ENCODE peak calls at places on chromosomes 12 and 14, in five cellular contexts. Q, B, M, S and N are unnamed samples.
A peak's percentile ranks its signal among the peaks of the same experiment; 100 is the strongest.

GRCh38 chr12:58915634-58916033 is 4.7 kb downstream of the LRIG3 start:
- DNase-seq in B (no peak), M (no peak), Q (no peak), S (no peak), N (no peak)

GRCh38 chr14:21300892-21301291 is 21.0 kb downstream of the RPGRIP1 start:
- DNase-seq in S (no peak), M (no peak), Q (peak; percentile 83), B (peak; percentile 19), N (no peak)

GRCh38 chr14:57933363-57933762 is 67.5 kb upstream of the SLC35F4 start:
- DNase-seq in S (no peak), M (no peak), Q (no peak), B (no peak), N (no peak)

GRCh38 chr12:79373896-79374499 is 316.8 kb downstream of the PAWR start:
- DNase-seq in M (peak; percentile 20), S (no peak), Q (peak; percentile 74), B (no peak), N (peak; percentile 9)

GRCh38 chr12:47745485-47746041 is 13.1 kb downstream of the RAPGEF3 start:
- DNase-seq in Q (no peak), S (no peak), M (no peak), B (no peak), N (no peak)

GRCh38 chr14:68144051-68144681 is 324.6 kb downstream of the RAD51B start:
- DNase-seq in M (no peak), B (no peak), S (no peak), Q (no peak), N (peak; percentile 44)

GRCh38 chr14:102235275-102235897 is 69.6 kb downstream of the MOK start:
- DNase-seq in Q (peak; percentile 87), B (peak; percentile 53), M (peak; percentile 86), S (no peak), N (peak; percentile 70)

GRCh38 chr12:20445693-20446092 is 77.4 kb downstream of the PDE3A start:
- DNase-seq in Q (no peak), S (no peak), B (no peak), M (no peak), N (no peak)

GRCh38 chr12:88591343-88591742 is 11.1 kb upstream of the KITLG start:
- DNase-seq in S (no peak), M (no peak), Q (no peak), B (no peak), N (no peak)

GRCh38 chr14:57486767-57487379 is 6.8 kb downstream of the CCDC198 start:
- DNase-seq in S (no peak), M (peak; percentile 20), B (no peak), Q (peak; percentile 25), N (peak; percentile 41)

GRCh38 chr14:102927346-102927877 is 4.9 kb downstream of the AMN start:
- DNase-seq in M (no peak), Q (no peak), S (no peak), B (no peak), N (no peak)

GRCh38 chr12:123024819-123025391 is 44.4 kb downstream of the ARL6IP4 start:
- DNase-seq in Q (no peak), M (no peak), S (no peak), B (no peak), N (no peak)

GRCh38 chr14:77663289-77663688 is 44.5 kb downstream of the ALKBH1 start:
- DNase-seq in M (no peak), S (no peak), B (no peak), Q (no peak), N (no peak)

GRCh38 chr12:102694913-102695312 is 214.6 kb upstream of the IGF1 start:
- DNase-seq in S (no peak), M (no peak), Q (no peak), B (no peak), N (no peak)

GRCh38 chr12:52612431-52613290 is 5.7 kb downstream of the KRT73 start:
- DNase-seq in B (no peak), S (no peak), M (no peak), Q (no peak), N (no peak)

GRCh38 chr14:73245401-73246325 is 8.4 kb downstream of the PAPLN start:
- DNase-seq in B (no peak), M (peak; percentile 76), Q (peak; percentile 16), S (no peak), N (no peak)

GRCh38 chr12:52213541-52214420 is 19.3 kb upstream of the KRT7 start:
- DNase-seq in M (peak; percentile 71), B (peak; percentile 85), Q (peak; percentile 82), S (no peak), N (peak; percentile 57)

GRCh38 chr14:103488071-103488470 is 34.6 kb downstream of the CKB start:
- DNase-seq in B (no peak), Q (no peak), M (no peak), S (no peak), N (no peak)

GRCh38 chr14:75492832-75493579 is 29.3 kb upstream of the BATF start:
- DNase-seq in B (no peak), S (no peak), M (no peak), Q (no peak), N (no peak)

GRCh38 chr14:96905825-96906224 is 108.6 kb downstream of the VRK1 start:
- DNase-seq in B (no peak), M (no peak), Q (no peak), S (no peak), N (no peak)

GRCh38 chr14:104678901-104679705 is 10.3 kb upstream of the INF2 start:
- DNase-seq in M (no peak), Q (no peak), S (no peak), B (no peak), N (no peak)

GRCh38 chr14:104681689-104682074 is 7.7 kb upstream of the INF2 start:
- DNase-seq in M (no peak), B (peak; percentile 82), S (no peak), Q (peak; percentile 85), N (peak; percentile 46)

GRCh38 chr14:104682107-104682593 is 7.3 kb upstream of the INF2 start:
- DNase-seq in Q (peak; percentile 81), B (peak; percentile 85), S (no peak), M (no peak), N (no peak)

GRCh38 chr14:104680056-104680805 is 9.2 kb upstream of the INF2 start:
- DNase-seq in S (no peak), B (no peak), M (peak; percentile 36), Q (no peak), N (no peak)

DNA sequence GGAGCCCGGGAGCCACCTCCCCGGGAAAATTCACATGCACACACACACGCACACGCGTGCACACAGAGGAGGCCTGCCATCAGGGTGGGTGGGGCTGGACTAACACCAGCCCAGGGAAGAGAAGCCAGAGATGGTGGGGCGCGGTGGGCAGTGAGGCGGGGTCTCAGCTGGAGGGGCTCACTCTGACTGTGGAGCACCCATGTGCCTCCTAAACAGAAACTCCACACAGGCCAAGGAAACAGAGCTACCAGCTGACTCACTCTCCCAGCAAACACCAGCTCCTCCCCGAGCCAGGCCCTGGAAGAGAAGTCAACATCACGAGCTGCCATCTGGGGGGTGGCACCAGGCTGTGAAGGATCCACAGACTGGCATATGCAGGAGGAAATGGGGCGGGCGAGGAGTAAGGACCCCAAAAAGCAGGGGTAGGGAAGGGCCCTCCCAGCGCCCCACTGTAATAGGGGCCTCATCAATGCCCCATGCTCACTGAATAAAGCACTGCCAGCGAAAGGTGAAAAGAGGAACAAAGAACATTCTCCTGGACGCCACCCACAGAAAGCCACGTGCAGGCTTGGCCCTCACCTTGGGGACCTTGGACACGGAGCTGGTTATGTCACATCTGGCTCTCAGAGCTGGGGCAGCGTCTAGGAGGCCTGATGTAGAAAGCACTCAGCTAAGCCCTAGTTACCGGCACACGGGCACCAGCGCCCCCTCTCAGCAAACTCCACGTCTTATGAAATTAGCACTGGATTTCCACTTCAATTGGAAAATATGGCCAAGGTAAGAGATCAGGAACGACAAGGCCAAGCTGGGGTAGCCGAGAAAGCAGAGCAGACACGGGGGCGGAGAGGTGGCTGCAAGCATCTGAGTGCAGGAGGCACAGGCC is 8.4 kb upstream of the INF2 start:
- DNase-seq in Q (no peak), S (no peak), M (no peak), B (no peak), N (peak; percentile 73)
- TF ChIP-seq TAF1 in Q (no peak), S (no peak), M (no peak), B (no peak), N (peak; percentile 8)

GRCh38 chr14:24070285-24071143 is 848 bp upstream of the CPNE6 start:
- DNase-seq in B (no peak), M (no peak), S (no peak), Q (no peak), N (no peak)
- H2AFZ ChIP-seq in B (no peak overlapping the region), M (no peak overlapping the region), S (no peak overlapping the region), Q (no peak overlapping the region), N (no peak overlapping the region)

GRCh38 chr12:65860584-65860983 is 36.3 kb downstream of the HMGA2 start:
- DNase-seq in Q (no peak), S (no peak), B (no peak), M (no peak), N (no peak)

GRCh38 chr12:65858831-65859230 is 34.5 kb downstream of the HMGA2 start:
- DNase-seq in B (no peak), M (no peak), S (no peak), Q (no peak), N (no peak)

GRCh38 chr12:65856521-65856920 is 32.2 kb downstream of the HMGA2 start:
- DNase-seq in S (no peak), M (no peak), Q (no peak), B (no peak), N (no peak)

GRCh38 chr12:65857875-65858274 is 33.6 kb downstream of the HMGA2 start:
- DNase-seq in Q (no peak), M (no peak), S (no peak), B (no peak), N (no peak)

DNA sequence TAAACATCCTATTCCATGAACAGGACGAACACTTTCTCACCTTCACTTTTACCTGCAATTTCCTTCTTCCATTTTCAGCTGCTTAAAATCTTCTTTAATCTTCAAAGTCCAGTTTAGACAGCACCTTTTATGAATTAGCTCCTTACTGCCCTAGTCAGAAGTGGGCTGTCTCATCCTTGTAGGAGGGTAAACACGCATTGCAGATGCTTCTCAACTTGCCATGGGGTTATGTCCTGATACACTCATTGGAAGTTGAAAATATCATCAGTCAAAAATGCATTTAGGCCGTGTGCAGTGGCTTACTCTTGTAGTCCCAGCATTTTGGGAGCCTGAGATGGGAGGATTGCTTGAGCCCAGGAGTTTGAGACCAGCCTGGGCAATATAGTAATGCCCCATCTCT is 35.2 kb downstream of the HMGA2 start:
- DNase-seq in B (no peak), Q (no peak), S (no peak), M (no peak), N (no peak)
- H3K27ac ChIP-seq in B (no peak overlapping the region), Q (no peak overlapping the region), S (no peak overlapping the region), M (no peak overlapping the region), N (no peak overlapping the region)

GRCh38 chr12:75390156-75390898 is 562 bp upstream of the GLIPR1L2 start:
- DNase-seq in B (no peak), M (no peak), S (no peak), Q (no peak), N (no peak)

GRCh38 chr12:75390899-75391538 is at the start of gene GLIPR1L2:
- DNase-seq in B (peak; percentile 98), Q (peak; percentile 87), S (peak; percentile 86), M (peak; percentile 80), N (peak; percentile 10)

GRCh38 chr12:75389706-75390105 is 1.2 kb upstream of the GLIPR1L2 start:
- DNase-seq in B (no peak), M (no peak), S (no peak), Q (no peak), N (no peak)

DNA sequence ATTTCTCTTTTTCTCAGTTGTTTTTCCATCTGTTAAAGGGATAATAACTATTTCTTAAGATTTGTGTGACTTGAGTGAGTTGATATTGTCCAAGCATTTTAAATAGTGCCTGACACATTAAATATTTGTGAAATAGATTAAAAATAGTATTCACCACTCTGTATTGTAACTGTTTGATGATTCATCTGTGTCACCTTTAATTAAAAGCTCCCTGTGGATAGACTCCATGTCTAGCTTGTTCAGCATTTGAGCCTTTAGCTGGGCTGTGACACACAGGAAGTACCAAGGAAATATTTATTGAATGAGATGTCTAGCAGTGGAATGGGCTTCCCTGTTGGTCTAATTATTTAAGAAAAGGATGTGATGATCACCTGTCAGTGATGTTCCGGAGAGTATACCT is 1.8 kb upstream of the GLIPR1L2 start:
- DNase-seq in M (no peak), S (no peak), B (no peak), Q (peak; percentile 21), N (no peak)
- TF ChIP-seq TAF1 in M (no peak), S (no peak), B (no peak), Q (no peak), N (no peak)